ENCODE peak calls at places on chromosomes 12 and 14, in four cellular contexts. H is GM12878, G is HepG2, V is K562. X is an unnamed sample.

GRCh38 chr14:32208490-32208889 is 5.4 kb upstream of the RNU6-8 start:
- DNase-seq in V (no peak), H (no peak), G (no peak), X (no peak)

GRCh38 chr12:113247123-113248045 is 26.1 kb downstream of the TPCN1 start:
- DNase-seq in G (no peak), V (no peak), H (no peak), X (no peak)

GRCh38 chr14:41482861-41483260 is 123.8 kb upstream of the LRFN5 start:
- DNase-seq in V (no peak), H (no peak), G (no peak), X (no peak)

GRCh38 chr14:99986416-99986815 is 78.8 kb upstream of the EVL start:
- DNase-seq in V (no peak), H (no peak), G (no peak), X (no peak)

GRCh38 chr12:94676011-94676709 is 25.8 kb upstream of the TMCC3 start:
- DNase-seq in G (no peak), V (no peak), H (peak; percentile 65), X (no peak)

GRCh38 chr14:58479975-58480374 is 52.5 kb downstream of the KIAA0586 start:
- DNase-seq in H (no peak), V (no peak), G (no peak), X (no peak)

GRCh38 chr12:55925870-55926737 is 1.6 kb downstream of the PYM1 start:
- DNase-seq in H (no peak), V (no peak), G (no peak), X (no peak)

GRCh38 chr14:55043528-55043927 is 7.9 kb upstream of the MAPK1IP1L start:
- DNase-seq in G (no peak), H (no peak), V (no peak), X (no peak)

GRCh38 chr14:105089746-105090492 is 24.7 kb upstream of the GPR132 start:
- DNase-seq in V (no peak), G (no peak), H (no peak), X (peak; percentile 71)

GRCh38 chr14:51119411-51120051 is 24.6 kb upstream of the TRIM9 start:
- DNase-seq in H (no peak), V (no peak), G (no peak), X (no peak)

GRCh38 chr12:58503731-58504520 is 416.4 kb downstream of the LRIG3 start:
- DNase-seq in V (no peak), G (no peak), H (no peak), X (no peak)

GRCh38 chr12:49777800-49778748 is 36.7 kb downstream of the TMBIM6 start:
- DNase-seq in V (peak; percentile 82), H (no peak), G (peak; percentile 39), X (peak; percentile 51)

GRCh38 chr14:75258079-75258802 is 20.4 kb upstream of the FOS start:
- DNase-seq in G (no peak), V (no peak), H (no peak), X (no peak)

GRCh38 chr12:57832966-57833365 is 13.6 kb downstream of the CTDSP2 start:
- DNase-seq in V (no peak), H (no peak), G (no peak), X (no peak)

GRCh38 chr12:27005495-27005894 is 8.7 kb downstream of the TM7SF3 start:
- DNase-seq in G (no peak), V (no peak), H (no peak), X (no peak)

GRCh38 chr12:25648460-25648859 is 95.4 kb upstream of the LMNTD1 start:
- DNase-seq in V (no peak), G (no peak), H (no peak), X (peak; percentile 63)

GRCh38 chr14:76354310-76354709 is 21.6 kb upstream of the ESRRB start:
- DNase-seq in V (no peak), H (no peak), G (no peak), X (no peak)

GRCh38 chr12:49033611-49034286 is 15.2 kb upstream of the PRKAG1 start:
- DNase-seq in H (no peak), G (no peak), V (no peak), X (no peak)

GRCh38 chr14:59182641-59183040 is 5.8 kb upstream of the DAAM1 start:
- DNase-seq in G (no peak), H (no peak), V (no peak), X (no peak)

GRCh38 chr12:79397609-79398008 is 293.2 kb downstream of the PAWR start:
- DNase-seq in G (no peak), H (no peak), V (no peak), X (no peak)

GRCh38 chr12:30016656-30017055 is 232.9 kb upstream of the TMTC1 start:
- DNase-seq in H (no peak), G (no peak), V (no peak), X (no peak)

GRCh38 chr12:124454352-124454725 is 113.1 kb downstream of the NCOR2 start:
- DNase-seq in V (no peak), H (no peak), G (no peak), X (no peak)

GRCh38 chr14:91414475-91415342 is 2.9 kb downstream of the CCDC88C start:
- DNase-seq in H (no peak), G (no peak), V (no peak), X (no peak)

GRCh38 chr12:14605401-14605989 is 37.8 kb upstream of the PLBD1 start:
- DNase-seq in V (no peak), H (no peak), G (no peak), X (peak; percentile 6)

GRCh38 chr12:48997719-48998496 is 1.3 kb downstream of the DDN start:
- DNase-seq in H (no peak), G (no peak), V (peak; percentile 82), X (peak; percentile 87)

GRCh38 chr12:86729798-86730197 is 473.6 kb upstream of the MGAT4C start:
- DNase-seq in V (no peak), G (no peak), H (no peak), X (no peak)

GRCh38 chr12:21881950-21882349 is 59.3 kb downstream of the ABCC9 start:
- DNase-seq in H (no peak), G (no peak), V (no peak), X (no peak)

GRCh38 chr12:2613674-2614073 is 181.1 kb upstream of the FKBP4 start:
- DNase-seq in H (peak; percentile 15), V (no peak), G (no peak), X (peak; percentile 66)

DNA sequence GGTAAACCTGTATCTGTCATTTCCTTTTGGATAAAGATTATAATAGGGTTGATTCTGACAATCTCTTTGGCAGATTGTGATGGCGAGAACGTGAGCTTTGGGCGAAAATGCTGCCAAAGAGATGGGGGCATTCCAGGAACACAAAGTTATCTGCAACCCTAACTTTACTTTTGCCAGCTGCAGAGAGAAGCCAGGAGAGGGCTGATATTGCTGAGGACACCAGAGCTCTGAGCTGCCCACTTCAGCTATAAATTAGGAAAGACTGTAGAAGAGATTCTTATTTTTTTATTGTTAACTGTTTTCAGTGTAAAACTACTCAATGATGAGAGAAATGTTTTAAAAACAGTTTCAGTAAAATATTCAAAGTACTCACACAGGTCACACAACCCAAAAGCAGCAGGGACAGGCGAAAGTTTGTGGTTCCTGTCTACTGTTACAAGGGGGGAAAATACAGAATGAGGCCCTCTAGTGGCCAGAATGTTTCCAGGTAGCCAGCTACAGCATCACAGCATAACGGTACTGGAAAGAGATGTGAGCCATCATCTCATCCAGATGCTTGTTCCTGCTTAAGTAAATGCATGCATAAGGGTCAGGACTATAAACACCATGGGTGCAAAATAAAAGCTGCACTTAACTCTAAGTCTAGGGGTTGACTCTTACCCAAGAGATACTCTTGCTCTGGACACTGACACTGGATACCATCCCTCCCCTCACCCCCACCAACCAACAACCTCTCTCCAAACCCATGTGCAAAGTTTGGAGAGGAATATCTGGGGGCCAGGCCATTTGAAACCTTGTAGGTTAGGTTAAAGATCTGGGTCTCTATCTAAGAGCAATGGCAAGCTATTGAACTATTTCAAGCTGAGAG is 498.4 kb downstream of the RMST start:
- DNase-seq in H (peak; percentile 3), G (peak; percentile 14), V (peak; percentile 27), X (peak; percentile 14)
- TF ChIP-seq POLR2AphosphoS2 in H (no peak), G (no peak), V (no peak), X (no peak)

DNA sequence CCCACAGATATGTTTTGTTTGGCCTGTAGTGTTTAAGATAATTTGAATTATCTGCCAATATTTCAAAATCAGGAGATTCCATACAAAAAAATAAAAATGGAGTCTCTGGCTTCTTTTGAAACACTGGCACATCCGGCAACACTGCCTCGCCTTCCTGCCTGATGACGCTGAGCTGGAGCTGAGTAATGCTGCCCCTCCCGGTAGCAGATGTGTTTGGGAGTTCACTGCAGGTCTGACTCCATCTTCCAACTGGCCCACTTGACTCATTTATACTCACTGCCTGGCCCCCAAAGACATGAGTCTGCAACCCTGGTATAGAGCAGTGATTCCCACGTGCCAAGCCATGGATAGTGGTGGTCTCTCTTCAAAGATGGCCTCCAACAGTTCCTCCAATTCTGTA is 7.4 kb downstream of the CIT start:
- DNase-seq in G (no peak), H (no peak), V (no peak), X (peak; percentile 77)
- TF ChIP-seq CHD4 in G (no peak), H (no peak), V (no peak), X (no peak)

GRCh38 chr12:76562158-76562557 is 2.6 kb upstream of the OSBPL8 start:
- DNase-seq in V (no peak), H (no peak), G (no peak), X (no peak)

GRCh38 chr12:76559277-76560082 is at the start of gene OSBPL8:
- DNase-seq in G (peak; percentile 89), V (peak; percentile 94), H (peak; percentile 71), X (peak; percentile 80)

GRCh38 chr12:76563061-76563460 is 3.5 kb upstream of the OSBPL8 start:
- DNase-seq in V (no peak), G (no peak), H (no peak), X (no peak)

GRCh38 chr12:76558684-76559276 is 791 bp downstream of the OSBPL8 start:
- DNase-seq in V (peak; percentile 32), G (peak; percentile 27), H (no peak), X (peak; percentile 30)

DNA sequence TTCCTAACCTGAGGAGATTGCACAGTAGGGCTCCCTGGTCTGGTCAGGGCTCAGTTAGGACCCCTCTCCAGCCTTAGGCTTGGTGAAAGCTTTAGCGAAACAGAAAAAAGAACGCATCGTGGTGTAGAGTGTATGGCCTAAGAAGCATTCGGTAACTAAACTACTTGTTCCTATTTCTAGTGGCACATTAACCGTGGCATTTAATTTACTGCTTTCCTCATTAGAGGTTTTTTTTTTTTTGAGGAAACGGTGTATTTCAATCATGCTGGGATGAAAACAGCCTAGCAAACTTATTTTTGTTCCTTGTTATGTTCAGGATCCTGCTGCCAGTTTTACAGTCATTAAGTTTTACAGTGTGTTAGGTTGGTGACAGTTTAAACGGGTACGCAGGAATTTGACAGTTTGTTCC is 516 bp upstream of the OSBPL8 start:
- DNase-seq in G (no peak), H (no peak), V (no peak), X (no peak)
- TF ChIP-seq HDAC2 in G (no peak), H (no peak), V (no peak), X (no peak)

DNA sequence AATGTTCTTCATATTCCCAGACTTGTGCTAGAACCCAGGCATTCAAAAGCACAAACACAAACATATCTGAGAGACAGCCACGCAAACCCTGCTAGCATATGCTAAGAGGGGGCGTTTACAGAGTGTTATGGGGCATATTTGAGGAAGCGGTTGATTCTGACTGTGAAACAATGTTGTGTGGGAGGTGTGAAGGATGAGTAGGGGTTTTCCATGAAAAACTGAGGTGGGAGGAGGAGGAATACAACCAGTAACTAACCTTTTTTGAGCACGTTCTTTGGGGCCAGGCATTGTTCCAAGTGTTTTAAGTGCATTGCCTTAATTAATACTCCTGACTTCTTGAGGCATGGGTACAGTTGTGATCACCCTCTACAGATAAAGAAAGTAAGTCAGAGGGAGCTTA is 499.5 kb downstream of the AACS start:
- DNase-seq in V (no peak), G (no peak), H (no peak), X (no peak)
- TF ChIP-seq POLR2AphosphoS2 in V (no peak), G (no peak), H (no peak), X (no peak)

X was measured in A549.